ENCODE peak calls at places on chromosomes 1 and 21, in seven cellular contexts. K is activated gamma-delta T cell; D is choroid plexus epithelial cell; M is HT1080; T is cardiac septum; X is breast epithelium; Q is activated T-cell treated with anti-CD3 and anti-CD28 coated beads, Interleukin-2, amount 50 U/mL, for 4 hours. I is an unnamed sample.

GRCh38 chr1:206753141-206753540 is 17.4 kb upstream of the IL19 start:
- DNase-seq in D (no peak), M (peak), Q (no peak), X (no peak), T (no peak), K (no peak), I (no peak)

GRCh38 chr1:108107658-108108057 is 92.5 kb downstream of the SLC25A24 start:
- DNase-seq in M (peak), K (no peak), T (no peak), X (no peak), Q (no peak), D (peak), I (no peak)

GRCh38 chr1:40032240-40032891 is 8.2 kb upstream of the CAP1 start:
- DNase-seq in T (no peak), Q (peak), K (no peak), X (no peak), M (peak), D (peak), I (peak)

GRCh38 chr1:97200627-97201026 is 479.0 kb downstream of the PTBP2 start:
- DNase-seq in X (no peak), D (no peak), Q (no peak), T (no peak), M (no peak), K (no peak), I (no peak)

GRCh38 chr1:169427081-169427611 is at the start of gene CCDC181:
- DNase-seq in T (peak), D (peak), K (no peak), X (no peak), Q (peak), M (peak), I (no peak)

GRCh38 chr1:14583788-14584187 is 14.7 kb upstream of the KAZN start:
- DNase-seq in Q (no peak), M (no peak), X (no peak), T (no peak), K (no peak), D (no peak), I (no peak)

GRCh38 chr1:106620521-106620954 is 435.9 kb upstream of the PRMT6 start:
- DNase-seq in Q (no peak), M (peak), K (no peak), X (no peak), T (no peak), D (peak), I (peak)

GRCh38 chr1:51910182-51910581 is 31.7 kb upstream of the NRDC start:
- DNase-seq in T (no peak), K (no peak), D (no peak), M (no peak), Q (no peak), X (no peak), I (no peak)

GRCh38 chr1:180151508-180151907 is 3.2 kb upstream of the QSOX1 start:
- DNase-seq in Q (no peak), T (no peak), D (peak), M (peak), K (no peak), X (no peak), I (no peak)

GRCh38 chr1:202135221-202135721 is 9.3 kb downstream of the ARL8A start:
- DNase-seq in M (peak), Q (peak), T (peak), X (no peak), D (peak), K (no peak), I (no peak)

GRCh38 chr1:173354937-173355280 is 122.2 kb upstream of the PRDX6 start:
- DNase-seq in T (no peak), D (no peak), X (no peak), K (no peak), M (peak), Q (no peak), I (no peak)

GRCh38 chr1:217554849-217555248 is 76.0 kb downstream of the GPATCH2 start:
- DNase-seq in K (no peak), X (no peak), Q (no peak), D (no peak), T (no peak), M (no peak), I (no peak)

GRCh38 chr1:171252482-171252881 is 4.2 kb downstream of the FMO1 start:
- DNase-seq in D (no peak), Q (no peak), M (no peak), T (no peak), X (no peak), K (no peak), I (no peak)

GRCh38 chr1:51642739-51643142 is 25.8 kb downstream of the OSBPL9 start:
- DNase-seq in Q (no peak), K (no peak), D (peak), X (no peak), T (no peak), M (peak), I (peak)

GRCh38 chr1:166197597-166197996 is 30.8 kb upstream of the FAM78B start:
- DNase-seq in M (peak), K (no peak), X (no peak), T (no peak), D (no peak), Q (no peak), I (no peak)

GRCh38 chr21:38668067-38668466 is 137.7 kb upstream of the ETS2 start:
- DNase-seq in M (no peak), T (no peak), X (no peak), K (no peak), D (no peak), Q (no peak), I (no peak)

GRCh38 chr1:17460265-17460664 is 20.8 kb upstream of the RCC2 start:
- DNase-seq in Q (no peak), D (no peak), T (no peak), K (no peak), X (no peak), M (peak), I (peak)

GRCh38 chr1:147451628-147452027 is 89.7 kb upstream of the BCL9 start:
- DNase-seq in T (no peak), M (no peak), D (no peak), K (no peak), Q (no peak), X (no peak), I (no peak)

GRCh38 chr1:159828916-159829634 is 2.4 kb downstream of the SLAMF8 start:
- DNase-seq in Q (no peak), X (no peak), D (no peak), M (no peak), K (no peak), T (no peak), I (no peak)

GRCh38 chr1:38563985-38564735 is 295.4 kb downstream of the RRAGC start:
- DNase-seq in D (no peak), K (no peak), X (no peak), Q (no peak), M (no peak), T (no peak), I (no peak)

GRCh38 chr1:160544647-160545046 is 21.6 kb upstream of the SLAMF6 start:
- DNase-seq in T (no peak), M (no peak), Q (no peak), D (peak), K (no peak), X (no peak), I (no peak)

GRCh38 chr1:170155055-170155454 is 9.3 kb downstream of the NTMT2 start:
- DNase-seq in Q (no peak), T (no peak), D (no peak), X (no peak), K (no peak), M (no peak), I (no peak)

GRCh38 chr1:247387096-247387495 is 28.9 kb upstream of the NLRP3 start:
- DNase-seq in M (no peak), Q (no peak), X (no peak), T (no peak), D (no peak), K (no peak), I (no peak)

GRCh38 chr1:10706514-10706913 is 89.9 kb downstream of the CASZ1 start:
- DNase-seq in D (no peak), M (no peak), X (no peak), Q (no peak), K (no peak), T (no peak), I (no peak)

GRCh38 chr21:38942617-38943245 is 137.0 kb downstream of the ETS2 start:
- DNase-seq in Q (no peak), X (no peak), M (no peak), K (no peak), D (no peak), T (no peak), I (no peak)

GRCh38 chr21:42463861-42464515 is 32.0 kb downstream of the RSPH1 start:
- DNase-seq in X (peak), T (peak), K (peak), M (peak), Q (peak), D (peak), I (peak)

GRCh38 chr1:192445243-192445642 is 128.5 kb downstream of the RGS21 start:
- DNase-seq in T (no peak), D (no peak), M (no peak), K (no peak), X (no peak), Q (no peak), I (no peak)

GRCh38 chr1:114032271-114033218 is 53.3 kb downstream of the OLFML3 start:
- DNase-seq in K (no peak), M (peak), D (peak), T (no peak), X (no peak), Q (no peak), I (peak)

GRCh38 chr1:15173863-15174614 is 20.5 kb downstream of the TMEM51 start:
- DNase-seq in K (no peak), Q (no peak), T (no peak), X (no peak), M (no peak), D (no peak), I (no peak)

GRCh38 chr21:26652891-26653290 is 79.8 kb upstream of the CYYR1 start:
- DNase-seq in M (no peak), X (no peak), Q (no peak), K (no peak), D (no peak), T (no peak), I (no peak)

I was measured in lower leg skin.